ENCODE peak calls at places on chromosomes 2 and 18, in nine cellular contexts. V, D, A, P, W, G, Y, Z and O are unnamed samples.

GRCh38 chr2:227817940-227818568 is 4.4 kb downstream of the CCL20 start:
- DNase-seq in V (peak), D (peak), A (peak), P (no peak), W (peak), G (no peak), Y (peak), Z (peak), O (peak)

GRCh38 chr2:119264781-119265692 is 41.4 kb downstream of the STEAP3 start:
- DNase-seq in V (peak), D (no peak), A (peak), P (peak), W (peak), G (peak), Y (no peak), Z (peak), O (peak)

GRCh38 chr2:67455219-67456142 is 58.3 kb downstream of the ETAA1 start:
- DNase-seq in V (no peak), D (no peak), A (no peak), P (no peak), W (no peak), G (no peak), Y (no peak), Z (no peak), O (no peak)

GRCh38 chr2:225353579-225354085 is 45.9 kb upstream of the NYAP2 start:
- DNase-seq in V (no peak), D (no peak), A (no peak), P (no peak), W (no peak), G (no peak), Y (no peak), Z (no peak), O (peak)

GRCh38 chr2:47388888-47389287 is 14.1 kb upstream of the MSH2 start:
- DNase-seq in V (no peak), D (no peak), A (no peak), P (no peak), W (no peak), G (no peak), Y (no peak), Z (no peak), O (no peak)

GRCh38 chr2:240133401-240133800 is 2.7 kb downstream of the COPS9 start:
- DNase-seq in V (no peak), D (no peak), A (no peak), P (no peak), W (no peak), G (no peak), Y (no peak), Z (no peak), O (no peak)

GRCh38 chr18:26868968-26869586 is 3.6 kb upstream of the AQP4 start:
- DNase-seq in V (no peak), D (no peak), A (no peak), P (no peak), W (peak), G (no peak), Y (no peak), Z (no peak), O (no peak)

GRCh38 chr18:29496276-29496675 is 1319.3 kb upstream of the CDH2 start:
- DNase-seq in V (no peak), D (no peak), A (no peak), P (no peak), W (no peak), G (no peak), Y (no peak), Z (no peak), O (no peak)

GRCh38 chr2:19796036-19796703 is 105.6 kb downstream of the TTC32 start:
- DNase-seq in V (peak), D (no peak), A (no peak), P (no peak), W (no peak), G (no peak), Y (no peak), Z (no peak), O (peak)

GRCh38 chr2:195559431-195559914 is 97.6 kb upstream of the SLC39A10 start:
- DNase-seq in V (peak), D (peak), A (peak), P (no peak), W (peak), G (no peak), Y (no peak), Z (peak), O (peak)

GRCh38 chr2:109089602-109090300 is 39.3 kb upstream of the SH3RF3 start:
- DNase-seq in V (no peak), D (no peak), A (no peak), P (no peak), W (no peak), G (no peak), Y (no peak), Z (no peak), O (peak)

GRCh38 chr2:119156105-119156890 is 2.3 kb downstream of the C1QL2 start:
- DNase-seq in V (no peak), D (no peak), A (no peak), P (no peak), W (no peak), G (no peak), Y (no peak), Z (no peak), O (no peak)

GRCh38 chr18:59509477-59510173 is 150.6 kb upstream of the LMAN1 start:
- DNase-seq in V (no peak), D (no peak), A (no peak), P (no peak), W (no peak), G (no peak), Y (no peak), Z (no peak), O (no peak)

GRCh38 chr2:233419626-233420431 is 65.5 kb downstream of the DGKD start:
- DNase-seq in V (no peak), D (no peak), A (no peak), P (no peak), W (no peak), G (peak), Y (no peak), Z (no peak), O (no peak)

GRCh38 chr2:85250045-85250444 is 77.7 kb downstream of the TGOLN2 start:
- DNase-seq in V (no peak), D (no peak), A (no peak), P (no peak), W (peak), G (no peak), Y (no peak), Z (no peak), O (no peak)

GRCh38 chr2:159155315-159155714 is 131.2 kb downstream of the WDSUB1 start:
- DNase-seq in V (no peak), D (no peak), A (no peak), P (no peak), W (no peak), G (no peak), Y (no peak), Z (no peak), O (no peak)

GRCh38 chr2:227939271-227940027 is 68.0 kb downstream of the DAW1 start:
- DNase-seq in V (peak), D (no peak), A (peak), P (no peak), W (no peak), G (peak), Y (peak), Z (no peak), O (peak)

GRCh38 chr2:240965296-240965904 is 33.0 kb upstream of the SNED1 start:
- DNase-seq in V (no peak), D (no peak), A (peak), P (no peak), W (no peak), G (no peak), Y (peak), Z (no peak), O (no peak)

GRCh38 chr2:58137221-58137620 is 90.6 kb downstream of the VRK2 start:
- DNase-seq in V (peak), D (no peak), A (no peak), P (no peak), W (peak), G (no peak), Y (no peak), Z (no peak), O (peak)

GRCh38 chr2:357811-358210 is 69.9 kb upstream of the ALKAL2 start:
- DNase-seq in V (no peak), D (no peak), A (no peak), P (no peak), W (no peak), G (no peak), Y (no peak), Z (no peak), O (no peak)

GRCh38 chr2:20755132-20755800 is 67.6 kb downstream of the LDAH start:
- DNase-seq in V (no peak), D (no peak), A (no peak), P (no peak), W (no peak), G (no peak), Y (no peak), Z (no peak), O (no peak)

GRCh38 chr2:169001116-169001815 is 29.9 kb downstream of the ABCB11 start:
- DNase-seq in V (no peak), D (no peak), A (no peak), P (no peak), W (no peak), G (no peak), Y (no peak), Z (no peak), O (peak)

GRCh38 chr18:62678847-62679535 is 36.4 kb upstream of the PHLPP1 start:
- DNase-seq in V (no peak), D (no peak), A (no peak), P (no peak), W (no peak), G (peak), Y (no peak), Z (no peak), O (no peak)